ENCODE peak calls at places on chromosomes 4 and X, in six cellular contexts. R is dermis blood vessel endothelial cell, M is colonic mucosa, S is iris pigment epithelial cell, A is fibroblast of the aortic adventitia, F is uterus. D is an unnamed sample.

GRCh38 chr4:79673898-79674297 is 265.9 kb upstream of the GK2 start:
- DNase-seq in R (no peak), M (no peak), S (no peak), A (no peak), F (no peak), D (no peak)

GRCh38 chrX:120813982-120814381 is 61.7 kb downstream of the CT47B1 start:
- DNase-seq in R (no peak), M (no peak), S (no peak), A (no peak), F (no peak), D (no peak)

GRCh38 chrX:38804481-38805293 is 3.4 kb downstream of the MID1IP1 start:
- DNase-seq in R (peak; percentile 33), M (no peak), S (peak; percentile 36), A (peak; percentile 35), F (peak; percentile 33), D (peak; percentile 31)

GRCh38 chr4:3415471-3416141 is 26.2 kb upstream of the HGFAC start:
- DNase-seq in R (no peak), M (no peak), S (no peak), A (no peak), F (peak; percentile 16), D (no peak)

GRCh38 chrX:129961180-129962083 is 21.0 kb upstream of the BCORL1 start:
- DNase-seq in R (peak; percentile 16), M (peak; percentile 81), S (peak; percentile 13), A (no peak), F (no peak), D (peak; percentile 42)

GRCh38 chr4:81421346-81422218 is 50.1 kb downstream of the RASGEF1B start:
- DNase-seq in R (no peak), M (peak; percentile 76), S (no peak), A (peak; percentile 61), F (no peak), D (peak; percentile 69)

GRCh38 chrX:150361070-150361776 is 1.9 kb upstream of the MAMLD1 start:
- DNase-seq in R (no peak), M (no peak), S (peak; percentile 23), A (no peak), F (no peak), D (no peak)

GRCh38 chr4:85084371-85085170 is 118.1 kb upstream of the WDFY3 start:
- DNase-seq in R (peak; percentile 87), M (peak; percentile 44), S (peak; percentile 83), A (peak; percentile 86), F (no peak), D (peak; percentile 78)

GRCh38 chrX:21745756-21746155 is 12.2 kb downstream of the SMPX start:
- DNase-seq in R (peak; percentile 46), M (peak; percentile 47), S (peak; percentile 38), A (peak; percentile 47), F (no peak), D (peak; percentile 2)

GRCh38 chrX:8042304-8042703 is 115.1 kb upstream of the PNPLA4 start:
- DNase-seq in R (no peak), M (no peak), S (no peak), A (no peak), F (no peak), D (peak; percentile 38)

GRCh38 chr4:121666091-121666679 is 30.6 kb downstream of the ANXA5 start:
- DNase-seq in R (no peak), M (no peak), S (no peak), A (peak; percentile 63), F (peak; percentile 28), D (no peak)

GRCh38 chrX:110992611-110993010 is 103.4 kb upstream of the PAK3 start:
- DNase-seq in R (no peak), M (peak; percentile 19), S (peak; percentile 25), A (peak; percentile 22), F (no peak), D (peak; percentile 14)

GRCh38 chr4:76750716-76751115 is 147.2 kb downstream of the SOWAHB start:
- DNase-seq in R (no peak), M (no peak), S (peak; percentile 23), A (no peak), F (no peak), D (no peak)

GRCh38 chr4:80240976-80241375 is 25.5 kb upstream of the FGF5 start:
- DNase-seq in R (peak; percentile 23), M (no peak), S (peak; percentile 61), A (peak; percentile 50), F (no peak), D (no peak)

GRCh38 chr4:76301068-76301774 is 5.3 kb upstream of the STBD1 start:
- DNase-seq in R (no peak), M (no peak), S (peak; percentile 91), A (peak; percentile 64), F (no peak), D (no peak)

GRCh38 chrX:46710425-46710824 is 48.5 kb downstream of the SLC9A7 start:
- DNase-seq in R (peak; percentile 1), M (no peak), S (peak; percentile 45), A (peak; percentile 57), F (no peak), D (no peak)

GRCh38 chrX:63283331-63283730 is 67.8 kb downstream of the SPIN4 start:
- DNase-seq in R (no peak), M (no peak), S (no peak), A (no peak), F (no peak), D (no peak)

GRCh38 chrX:13851996-13852695 is 35.3 kb upstream of the GPM6B start:
- DNase-seq in R (no peak), M (no peak), S (no peak), A (no peak), F (no peak), D (no peak)

GRCh38 chr4:178665916-178666315 is 1223.7 kb upstream of the AGA start:
- DNase-seq in R (no peak), M (no peak), S (no peak), A (no peak), F (no peak), D (peak; percentile 0)

GRCh38 chr4:3827616-3828492 is 61.7 kb downstream of the ADRA2C start:
- DNase-seq in R (peak; percentile 11), M (peak; percentile 91), S (peak; percentile 17), A (peak; percentile 60), F (peak; percentile 59), D (peak; percentile 20)